ENCODE peak calls at places on chromosomes 7 and 10, in four cellular contexts. J is IMR-90, U is GM12878, B is K562. Y is an unnamed sample.

GRCh38 chr7:4774804-4775280 is 581 bp upstream of the AP5Z1 start:
- DNase-seq in J (peak), U (no peak), B (peak), Y (no peak)

GRCh38 chr7:100983451-100984187 is 14.3 kb downstream of the MUC12 start:
- DNase-seq in B (no peak), J (peak), U (no peak), Y (no peak)

GRCh38 chr10:70742537-70743429 is 42.4 kb downstream of the TBATA start:
- DNase-seq in B (peak), J (peak), U (no peak), Y (no peak)

GRCh38 chr10:71748671-71749191 is 24.6 kb downstream of the VSIR start:
- DNase-seq in U (peak), B (peak), J (no peak), Y (no peak)

GRCh38 chr10:44340557-44340956 is 44.3 kb downstream of the CXCL12 start:
- DNase-seq in U (no peak), B (no peak), J (no peak), Y (no peak)

GRCh38 chr10:87641065-87641464 is 18.6 kb upstream of the PAPSS2 start:
- DNase-seq in B (no peak), J (no peak), U (no peak), Y (no peak)

GRCh38 chr7:156160811-156161210 is 348.5 kb upstream of the SHH start:
- DNase-seq in U (no peak), J (no peak), B (peak), Y (peak)

GRCh38 chr7:54015251-54015650 is 526.9 kb upstream of the VSTM2A start:
- DNase-seq in J (no peak), U (no peak), B (no peak), Y (no peak)

GRCh38 chr7:26279405-26279804 is 12.3 kb upstream of the SNX10 start:
- DNase-seq in J (no peak), B (no peak), U (no peak), Y (no peak)

GRCh38 chr7:39733881-39734571 is 110.7 kb downstream of the RALA start:
- DNase-seq in U (no peak), J (peak), B (no peak), Y (no peak)

GRCh38 chr10:72274730-72275350 is 1.1 kb downstream of the DDIT4 start:
- DNase-seq in B (peak), U (no peak), J (peak), Y (peak)

GRCh38 chr10:108496131-108496530 is 1331.6 kb upstream of the SORCS1 start:
- DNase-seq in U (no peak), J (no peak), B (no peak), Y (no peak)

GRCh38 chr10:18582803-18583202 is 68.6 kb downstream of the NSUN6 start:
- DNase-seq in U (no peak), J (peak), B (no peak), Y (no peak)

GRCh38 chr10:63766766-63767505 is 245.7 kb downstream of the REEP3 start:
- DNase-seq in J (peak), B (no peak), U (no peak), Y (no peak)

GRCh38 chr7:15972767-15973362 is 286.4 kb upstream of the MEOX2 start:
- DNase-seq in B (no peak), J (peak), U (no peak), Y (no peak)

GRCh38 chr7:40419832-40420231 is 285.0 kb downstream of the SUGCT start:
- DNase-seq in U (no peak), J (no peak), B (no peak), Y (no peak)

GRCh38 chr10:29343607-29344038 is 54.8 kb downstream of the LYZL1 start:
- DNase-seq in B (no peak), J (no peak), U (no peak), Y (no peak)

GRCh38 chr10:124711145-124711544 is 33.0 kb downstream of the FAM53B start:
- DNase-seq in B (peak), J (no peak), U (no peak), Y (no peak)

GRCh38 chr7:72781161-72781560 is 46.8 kb downstream of the TYW1B start:
- DNase-seq in J (no peak), U (no peak), B (no peak), Y (no peak)

GRCh38 chr7:102253076-102253972 is 33.3 kb upstream of the SH2B2 start:
- DNase-seq in J (no peak), B (no peak), U (no peak), Y (no peak)
- TF ChIP-seq CHD1 in J (no peak), B (no peak), U (no peak), Y (no peak)

DNA sequence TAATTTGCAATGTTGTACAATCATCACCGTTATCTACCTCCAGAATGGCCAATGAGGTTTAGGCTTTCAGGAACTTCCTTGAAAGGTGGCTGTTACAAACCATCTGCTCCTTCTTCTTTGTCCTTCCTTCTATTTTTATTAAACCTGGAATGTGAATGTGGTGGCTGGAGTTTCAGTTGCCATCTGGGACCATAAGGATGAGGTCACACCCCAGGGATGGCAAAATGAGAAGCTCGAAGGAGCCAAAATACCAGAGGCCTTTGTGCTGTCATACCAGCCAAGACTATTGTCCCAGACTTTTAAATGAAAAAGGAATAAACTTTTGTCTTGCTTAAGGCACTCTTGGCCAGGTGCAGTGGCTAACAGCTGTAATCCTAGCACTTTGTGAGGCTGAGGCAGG is 30.9 kb upstream of the LMTK2 start:
- DNase-seq in J (no peak), B (no peak), U (no peak), Y (no peak)
- TF ChIP-seq CHD1 in J (no peak), B (no peak), U (no peak), Y (no peak)

GRCh38 chr7:124031406-124031805 is 1.5 kb downstream of the TMEM229A start:
- DNase-seq in B (no peak), U (no peak), J (no peak), Y (no peak)

GRCh38 chr7:124031919-124032318 is 948 bp downstream of the TMEM229A start:
- DNase-seq in B (no peak), U (no peak), J (no peak), Y (no peak)

GRCh38 chr7:124033093-124033806 is 383 bp upstream of the TMEM229A start:
- DNase-seq in J (no peak), B (no peak), U (no peak), Y (no peak)

GRCh38 chr7:124033807-124034753 is 1.2 kb upstream of the TMEM229A start:
- DNase-seq in B (no peak), J (no peak), U (no peak), Y (no peak)

DNA sequence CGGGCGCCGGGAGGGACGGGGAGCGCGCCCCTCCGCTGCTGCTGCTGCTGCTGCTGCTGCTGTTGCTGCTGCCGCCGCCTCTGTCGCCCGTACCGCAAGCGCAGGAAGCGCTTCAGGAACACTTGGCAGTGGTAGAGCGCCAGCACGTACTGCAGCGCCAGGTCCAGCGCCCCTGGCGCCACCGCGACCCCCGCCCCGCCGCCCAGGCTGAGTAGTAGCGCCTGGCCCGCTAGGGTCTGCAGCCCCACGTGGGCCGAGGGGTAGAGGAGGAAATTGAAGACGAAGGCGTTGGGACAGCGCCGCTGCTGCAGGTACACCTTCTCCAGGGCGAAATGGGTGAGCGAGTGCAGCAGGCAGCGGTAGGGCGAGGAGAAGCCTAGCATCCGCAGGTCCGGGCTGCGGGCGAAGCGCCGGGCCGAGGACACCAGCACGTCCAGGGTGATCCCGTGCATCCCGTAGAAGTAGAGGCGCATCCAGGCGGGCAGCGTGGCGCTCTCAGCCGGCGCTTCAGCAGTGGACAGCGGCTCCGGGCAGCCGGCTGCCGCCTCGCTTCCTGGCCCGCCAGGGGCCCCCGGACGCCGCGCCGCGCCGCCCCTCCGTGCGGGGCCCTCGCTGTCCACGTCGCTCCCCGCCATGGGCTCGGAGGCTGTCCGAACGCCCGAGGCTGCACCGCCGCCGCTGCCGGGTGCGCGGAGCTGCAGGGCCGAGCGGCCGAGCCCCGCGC is at the start of gene TMEM229A:
- DNase-seq in B (no peak), J (peak), U (no peak), Y (peak)
- TF ChIP-seq CHD1 in B (no peak), J (no peak), U (no peak), Y (no peak)

GRCh38 chr10:3740157-3740871 is 44.7 kb downstream of the KLF6 start:
- DNase-seq in U (no peak), B (peak), J (peak), Y (no peak)
- TF ChIP-seq CHD1 in U (no peak), B (no peak), J (no peak), Y (no peak)

GRCh38 chr10:110169586-110169985 is 37.8 kb upstream of the MXI1 start:
- DNase-seq in B (no peak), J (no peak), U (no peak), Y (no peak)

GRCh38 chr10:110171032-110171431 is 36.4 kb upstream of the MXI1 start:
- DNase-seq in U (no peak), J (no peak), B (no peak), Y (no peak)

GRCh38 chr10:110167149-110167548 is 40.3 kb upstream of the MXI1 start:
- DNase-seq in U (no peak), J (no peak), B (no peak), Y (no peak)

GRCh38 chr10:110170142-110170887 is 37.1 kb upstream of the MXI1 start:
- DNase-seq in B (no peak), U (no peak), J (no peak), Y (peak)

DNA sequence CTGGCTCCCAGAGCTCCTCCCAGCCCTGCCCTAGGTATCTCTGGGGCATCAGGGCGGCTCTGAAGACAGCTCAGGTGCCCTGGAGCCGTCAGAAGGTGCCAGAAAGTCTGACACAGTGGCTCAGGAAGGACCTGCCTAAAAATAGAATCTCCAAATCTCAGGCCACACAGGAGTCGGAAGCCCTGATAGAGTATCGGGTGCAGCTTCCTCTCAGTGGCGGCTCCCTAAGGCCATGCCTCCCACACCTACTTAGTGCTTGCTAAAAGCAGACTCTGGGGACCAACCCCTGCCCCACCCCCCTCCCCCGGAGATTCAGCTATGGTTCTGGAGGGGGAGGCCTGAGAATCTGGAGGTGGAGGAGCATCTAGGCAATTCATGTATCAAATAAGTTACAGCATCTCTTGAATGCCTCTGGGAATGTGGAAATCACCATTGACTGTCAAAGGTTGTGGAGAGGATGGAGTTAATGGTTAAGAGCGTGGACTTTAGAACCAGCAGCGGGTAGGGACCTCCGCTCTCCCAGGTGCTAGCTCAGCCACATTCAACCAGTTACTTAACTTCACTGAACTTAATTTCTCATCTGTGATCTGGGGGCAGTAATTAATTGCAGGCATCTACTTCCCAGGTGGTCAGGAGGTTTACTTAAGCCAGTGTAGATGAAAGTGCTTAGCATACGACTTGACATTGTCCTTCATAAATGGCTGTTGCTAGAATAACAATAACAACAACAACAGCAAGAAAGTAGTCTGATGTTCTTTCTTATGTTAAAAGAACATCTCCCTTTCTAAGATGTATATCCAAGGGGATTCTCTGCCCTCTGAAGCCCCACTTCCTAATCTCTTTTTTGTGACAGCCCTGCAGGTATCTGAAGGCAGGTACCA is 38.6 kb upstream of the MXI1 start:
- DNase-seq in U (no peak), B (no peak), J (no peak), Y (peak)
- TF ChIP-seq CHD1 in U (no peak), B (no peak), J (no peak), Y (no peak)

GRCh38 chr10:22429981-22430421 is 84.7 kb downstream of the SPAG6 start:
- DNase-seq in J (no peak), B (peak), U (no peak), Y (no peak)
- TF ChIP-seq CHD1 in J (no peak), B (no peak), U (no peak), Y (no peak)

Y was measured in H1.